ENCODE peak calls at places on chromosomes 7 and 10, in four cellular contexts. L is effector memory CD4-positive, alpha-beta T cell; X is cardiac muscle cell; D is stomach. W is an unnamed sample. For H3K4me1, the result is how much of the 10 kb centered on the place peaks cover.

GRCh38 chr10:119849031-119849789 is 23.4 kb downstream of the MCMBP start:
- DNase-seq in L (no peak), X (no peak), D (no peak), W (no peak)

GRCh38 chr10:121598261-121599249 is at the start of gene FGFR2:
- DNase-seq in L (no peak), X (peak), D (peak), W (peak)

GRCh38 chr7:134084488-134085144 is 42.5 kb upstream of the LRGUK start:
- DNase-seq in L (no peak), X (no peak), D (no peak), W (no peak)

GRCh38 chr7:24836084-24836483 is 78.8 kb upstream of the GSDME start:
- DNase-seq in L (no peak), X (no peak), D (no peak), W (no peak)

GRCh38 chr10:27192284-27192683 is 37.1 kb downstream of the MASTL start:
- DNase-seq in L (no peak), X (no peak), D (no peak), W (no peak)

GRCh38 chr7:116464375-116464774 is 35.2 kb upstream of the CAV2 start:
- DNase-seq in L (no peak), X (no peak), D (no peak), W (no peak)

GRCh38 chr10:99358101-99358500 is 28.9 kb downstream of the CNNM1 start:
- DNase-seq in L (no peak), X (no peak), D (no peak), W (no peak)

GRCh38 chr10:124909563-124909962 is 32.4 kb upstream of the ZRANB1 start:
- DNase-seq in L (no peak), X (no peak), D (no peak), W (no peak)

GRCh38 chr10:4650572-4650971 is 175.4 kb upstream of the AKR1E2 start:
- DNase-seq in L (no peak), X (no peak), D (no peak), W (no peak)

GRCh38 chr7:112546723-112547513 is 66.1 kb downstream of the LSMEM1 start:
- DNase-seq in L (no peak), X (no peak), D (no peak), W (peak)

GRCh38 chr7:107463139-107464078 is 6.4 kb upstream of the GPR22 start:
- DNase-seq in L (peak), X (peak), D (peak), W (peak)

GRCh38 chr10:100829103-100829870 is 83.5 kb upstream of the SLF2 start:
- DNase-seq in L (no peak), X (no peak), D (no peak), W (no peak)

GRCh38 chr7:155454183-155455112 is 3.5 kb upstream of the EN2 start:
- DNase-seq in L (no peak), X (no peak), D (no peak), W (no peak)

GRCh38 chr7:92576296-92576695 is 13.9 kb downstream of the FAM133B start:
- DNase-seq in L (no peak), X (no peak), D (no peak), W (no peak)

GRCh38 chr7:39324134-39324760 is 242.0 kb upstream of the YAE1 start:
- DNase-seq in L (no peak), X (no peak), D (no peak), W (no peak)

GRCh38 chr10:74925716-74926115 is 99.3 kb downstream of the KAT6B start:
- DNase-seq in L (no peak), X (no peak), D (no peak), W (no peak)

GRCh38 chr7:5532520-5533335 is 109.1 kb upstream of the TNRC18 start:
- DNase-seq in L (no peak), X (peak), D (peak), W (peak)

GRCh38 chr7:127974611-127975010 is 56.6 kb downstream of the LRRC4 start:
- DNase-seq in L (no peak), X (no peak), D (no peak), W (no peak)
- H3K27ac ChIP-seq in L (no peak), X (no peak), D (no peak), W (no peak)

DNA sequence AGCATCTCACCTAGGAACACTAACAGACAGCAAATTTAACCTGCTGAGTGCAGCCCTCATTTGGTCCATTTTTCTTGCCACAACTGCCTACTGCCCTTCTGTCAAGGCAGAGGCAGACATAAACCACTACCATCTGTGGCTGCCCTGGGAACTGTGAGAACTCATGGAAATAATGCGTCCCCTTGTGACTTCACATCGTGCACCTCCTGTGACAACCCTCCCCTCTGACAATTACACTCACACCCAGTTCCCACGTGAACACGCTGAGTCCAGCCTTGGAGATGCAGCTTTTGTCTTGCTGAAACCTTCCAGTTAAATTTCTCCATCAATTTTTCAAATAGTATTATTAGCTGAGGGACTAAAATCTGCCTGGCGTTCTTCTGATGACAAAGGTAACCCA is 193.1 kb upstream of the KLF14 start:
- DNase-seq in L (no peak), X (no peak), D (no peak), W (no peak)
- H3K4me1 ChIP-seq in L (half or more), X (under half), D (under half), W (under half)

GRCh38 chr7:86844608-86845007 is 200.9 kb downstream of the GRM3 start:
- DNase-seq in L (no peak), X (no peak), D (no peak), W (no peak)
- H3K4me3 ChIP-seq in L (no peak), X (no peak), D (no peak), W (no peak)

DNA sequence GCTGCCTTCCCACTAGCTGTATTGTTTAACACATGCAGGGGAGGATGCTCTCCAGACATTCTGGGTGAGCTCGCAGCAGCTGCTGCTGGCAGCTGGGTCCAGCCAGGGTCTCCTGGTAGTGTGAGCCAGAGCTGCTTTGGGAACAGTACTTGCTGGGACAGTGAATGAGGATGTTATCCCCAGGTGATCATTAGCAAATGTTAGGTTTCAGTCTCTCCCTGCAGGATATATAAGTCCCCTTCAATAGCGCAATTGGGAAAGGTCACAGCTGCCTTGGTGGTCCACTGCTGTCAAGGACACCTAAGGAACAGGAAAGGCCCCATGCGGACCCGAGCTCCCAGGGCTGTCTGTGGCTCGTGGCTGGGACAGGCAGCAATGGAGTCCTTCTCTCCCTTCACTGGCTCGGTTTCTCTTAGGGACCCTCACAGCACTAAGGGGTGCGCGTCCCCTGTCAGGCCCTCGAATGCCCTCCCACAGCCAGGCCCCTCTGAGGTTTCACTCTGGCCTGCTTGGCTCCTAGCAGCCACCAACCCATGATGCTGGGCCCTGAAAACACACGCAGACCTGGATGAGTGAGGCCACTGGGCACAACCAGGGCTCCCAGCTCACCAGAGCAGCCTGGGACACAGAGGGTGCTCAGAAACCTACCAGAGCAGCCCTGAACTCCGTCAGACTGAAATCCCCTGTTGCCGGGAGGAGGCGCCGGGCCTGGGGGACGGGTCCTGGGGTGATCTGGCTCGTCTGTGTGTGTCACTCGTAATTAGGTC is 173.0 kb upstream of the LANCL2 start:
- DNase-seq in L (no peak), X (no peak), D (no peak), W (no peak)
- H3K27ac ChIP-seq in L (no peak), X (no peak), D (peak), W (no peak)

GRCh38 chr7:25854608-25855497 is 297.1 kb upstream of the NFE2L3 start:
- DNase-seq in L (no peak), X (peak), D (no peak), W (no peak)

GRCh38 chr7:25852249-25852994 is 299.6 kb upstream of the NFE2L3 start:
- DNase-seq in L (no peak), X (peak), D (no peak), W (no peak)

GRCh38 chr7:25854059-25854458 is 297.9 kb upstream of the NFE2L3 start:
- DNase-seq in L (no peak), X (no peak), D (no peak), W (no peak)

GRCh38 chr7:25851332-25852248 is 300.4 kb upstream of the NFE2L3 start:
- DNase-seq in L (no peak), X (peak), D (peak), W (peak)

GRCh38 chr7:25852995-25853713 is 298.8 kb upstream of the NFE2L3 start:
- DNase-seq in L (no peak), X (no peak), D (no peak), W (no peak)
- H3K4me1 ChIP-seq in L (under half), X (under half), D (under half), W (under half)

W was measured in pancreas.